ENCODE peak calls at places on chromosomes 1 and 21, in ten cellular contexts. One of them, this sample, is unnamed.
A peak's percentile ranks its signal among the peaks of the same experiment; 100 is the strongest.

GRCh38 chr1:21294266-21295058 is 4.2 kb upstream of the ECE1 start:
- DNase-seq in PC-3: peak; percentile 19
- DNase-seq in tibial nerve: no peak
- DNase-seq in right cardiac atrium: no peak
- DNase-seq in CD8-positive, alpha-beta T cell: peak; percentile 83
- DNase-seq in cardiac muscle cell: no peak
- DNase-seq in stomach: peak; percentile 71
- DNase-seq in lung: peak; percentile 42
- DNase-seq in ovary: no peak
- DNase-seq in psoas muscle: no peak
- DNase-seq in this sample: no peak

GRCh38 chr1:230067871-230068814 is 1.1 kb downstream of the GALNT2 start:
- DNase-seq in psoas muscle: peak; percentile 54
- DNase-seq in ovary: peak; percentile 59
- DNase-seq in PC-3: peak; percentile 41
- DNase-seq in lung: peak; percentile 38
- DNase-seq in right cardiac atrium: peak; percentile 36
- DNase-seq in stomach: peak; percentile 31
- DNase-seq in cardiac muscle cell: peak; percentile 36
- DNase-seq in tibial nerve: no peak
- DNase-seq in CD8-positive, alpha-beta T cell: peak; percentile 33
- DNase-seq in this sample: peak; percentile 46

GRCh38 chr1:27144920-27145661 is 9.8 kb downstream of the SLC9A1 start:
- DNase-seq in tibial nerve: no peak
- DNase-seq in right cardiac atrium: no peak
- DNase-seq in CD8-positive, alpha-beta T cell: no peak
- DNase-seq in psoas muscle: no peak
- DNase-seq in cardiac muscle cell: peak; percentile 70
- DNase-seq in lung: no peak
- DNase-seq in stomach: peak; percentile 73
- DNase-seq in PC-3: no peak
- DNase-seq in ovary: no peak
- DNase-seq in this sample: peak; percentile 47

GRCh38 chr21:33660406-33660805 is 18.1 kb downstream of the ITSN1 start:
- DNase-seq in lung: no peak
- DNase-seq in psoas muscle: no peak
- DNase-seq in ovary: no peak
- DNase-seq in cardiac muscle cell: peak; percentile 62
- DNase-seq in PC-3: no peak
- DNase-seq in right cardiac atrium: no peak
- DNase-seq in stomach: no peak
- DNase-seq in CD8-positive, alpha-beta T cell: no peak
- DNase-seq in tibial nerve: no peak
- DNase-seq in this sample: no peak

GRCh38 chr1:152878042-152878441 is at the start of gene SMCP:
- DNase-seq in psoas muscle: no peak
- DNase-seq in cardiac muscle cell: no peak
- DNase-seq in tibial nerve: no peak
- DNase-seq in lung: no peak
- DNase-seq in CD8-positive, alpha-beta T cell: no peak
- DNase-seq in ovary: no peak
- DNase-seq in PC-3: peak; percentile 39
- DNase-seq in right cardiac atrium: no peak
- DNase-seq in stomach: no peak
- DNase-seq in this sample: peak; percentile 37

GRCh38 chr1:25707280-25708016 is 90.9 kb downstream of the MAN1C1 start:
- DNase-seq in stomach: no peak
- DNase-seq in ovary: no peak
- DNase-seq in lung: no peak
- DNase-seq in psoas muscle: no peak
- DNase-seq in PC-3: peak; percentile 57
- DNase-seq in right cardiac atrium: no peak
- DNase-seq in tibial nerve: no peak
- DNase-seq in CD8-positive, alpha-beta T cell: no peak
- DNase-seq in cardiac muscle cell: no peak
- DNase-seq in this sample: peak; percentile 35

GRCh38 chr1:209728466-209728865 is 23.8 kb downstream of the HSD11B1 start:
- DNase-seq in stomach: no peak
- DNase-seq in CD8-positive, alpha-beta T cell: no peak
- DNase-seq in lung: no peak
- DNase-seq in tibial nerve: no peak
- DNase-seq in right cardiac atrium: no peak
- DNase-seq in psoas muscle: no peak
- DNase-seq in cardiac muscle cell: no peak
- DNase-seq in PC-3: no peak
- DNase-seq in ovary: no peak
- DNase-seq in this sample: no peak

GRCh38 chr1:150563340-150564038 is 14.3 kb downstream of the ADAMTSL4 start:
- DNase-seq in CD8-positive, alpha-beta T cell: peak; percentile 59
- DNase-seq in cardiac muscle cell: peak; percentile 56
- DNase-seq in tibial nerve: no peak
- DNase-seq in psoas muscle: no peak
- DNase-seq in right cardiac atrium: peak; percentile 67
- DNase-seq in PC-3: peak; percentile 48
- DNase-seq in lung: peak; percentile 85
- DNase-seq in ovary: peak; percentile 72
- DNase-seq in stomach: peak; percentile 90
- DNase-seq in this sample: peak; percentile 53

GRCh38 chr21:35051287-35051818 is 2.3 kb upstream of the RUNX1 start:
- DNase-seq in psoas muscle: peak; percentile 88
- DNase-seq in stomach: peak; percentile 89
- DNase-seq in tibial nerve: peak; percentile 62
- DNase-seq in lung: peak; percentile 92
- DNase-seq in cardiac muscle cell: peak; percentile 95
- DNase-seq in CD8-positive, alpha-beta T cell: peak; percentile 83
- DNase-seq in right cardiac atrium: peak; percentile 91
- DNase-seq in ovary: no peak
- DNase-seq in PC-3: peak; percentile 97
- DNase-seq in this sample: peak; percentile 11

GRCh38 chr1:147245129-147245528 is 2.6 kb downstream of the CHD1L start:
- DNase-seq in psoas muscle: no peak
- DNase-seq in stomach: no peak
- DNase-seq in right cardiac atrium: no peak
- DNase-seq in tibial nerve: no peak
- DNase-seq in PC-3: no peak
- DNase-seq in CD8-positive, alpha-beta T cell: no peak
- DNase-seq in lung: no peak
- DNase-seq in cardiac muscle cell: no peak
- DNase-seq in ovary: no peak
- DNase-seq in this sample: no peak

GRCh38 chr1:147246910-147247655 is 4.6 kb downstream of the CHD1L start:
- DNase-seq in CD8-positive, alpha-beta T cell: no peak
- DNase-seq in PC-3: no peak
- DNase-seq in right cardiac atrium: no peak
- DNase-seq in stomach: no peak
- DNase-seq in tibial nerve: no peak
- DNase-seq in psoas muscle: no peak
- DNase-seq in lung: no peak
- DNase-seq in cardiac muscle cell: no peak
- DNase-seq in ovary: no peak
- DNase-seq in this sample: no peak

GRCh38 chr1:147245586-147246021 is 3.1 kb downstream of the CHD1L start:
- DNase-seq in tibial nerve: no peak
- DNase-seq in psoas muscle: no peak
- DNase-seq in stomach: no peak
- DNase-seq in CD8-positive, alpha-beta T cell: no peak
- DNase-seq in cardiac muscle cell: no peak
- DNase-seq in lung: no peak
- DNase-seq in right cardiac atrium: no peak
- DNase-seq in PC-3: peak; percentile 37
- DNase-seq in ovary: no peak
- DNase-seq in this sample: no peak

GRCh38 chr1:147246044-147246690 is 3.7 kb downstream of the CHD1L start:
- DNase-seq in tibial nerve: no peak
- DNase-seq in psoas muscle: no peak
- DNase-seq in lung: no peak
- DNase-seq in PC-3: no peak
- DNase-seq in stomach: no peak
- DNase-seq in cardiac muscle cell: no peak
- DNase-seq in CD8-positive, alpha-beta T cell: no peak
- DNase-seq in ovary: no peak
- DNase-seq in right cardiac atrium: no peak
- DNase-seq in this sample: no peak

GRCh38 chr1:147247656-147248238 is 5.3 kb downstream of the CHD1L start:
- DNase-seq in cardiac muscle cell: peak; percentile 23
- DNase-seq in ovary: no peak
- DNase-seq in PC-3: no peak
- DNase-seq in right cardiac atrium: no peak
- DNase-seq in CD8-positive, alpha-beta T cell: no peak
- DNase-seq in lung: no peak
- DNase-seq in psoas muscle: no peak
- DNase-seq in stomach: no peak
- DNase-seq in tibial nerve: no peak
- DNase-seq in this sample: no peak
- H3K4me1 ChIP-seq in cardiac muscle cell: peaks cover 20% of the 10 kb centered on the region
- H3K4me1 ChIP-seq in ovary: peaks cover 1% of the 10 kb centered on the region
- H3K4me1 ChIP-seq in PC-3: peaks cover 24% of the 10 kb centered on the region
- H3K4me1 ChIP-seq in right cardiac atrium: peaks cover 2% of the 10 kb centered on the region
- H3K4me1 ChIP-seq in CD8-positive, alpha-beta T cell: peaks cover 26% of the 10 kb centered on the region
- H3K4me1 ChIP-seq in lung: peaks cover 10% of the 10 kb centered on the region
- H3K4me1 ChIP-seq in psoas muscle: peaks cover 25% of the 10 kb centered on the region
- H3K4me1 ChIP-seq in stomach: peaks cover 6% of the 10 kb centered on the region
- H3K4me1 ChIP-seq in tibial nerve: no peaks in the 10 kb centered on the region
- H3K4me1 ChIP-seq in this sample: no peaks in the 10 kb centered on the region

GRCh38 chr1:107018445-107018844 is 38.0 kb upstream of the PRMT6 start:
- DNase-seq in PC-3: no peak
- DNase-seq in psoas muscle: no peak
- DNase-seq in tibial nerve: no peak
- DNase-seq in right cardiac atrium: no peak
- DNase-seq in lung: no peak
- DNase-seq in ovary: no peak
- DNase-seq in CD8-positive, alpha-beta T cell: no peak
- DNase-seq in cardiac muscle cell: no peak
- DNase-seq in stomach: no peak
- DNase-seq in this sample: no peak
- H3K4me1 ChIP-seq in PC-3: peaks cover 9% of the 10 kb centered on the region
- H3K4me1 ChIP-seq in psoas muscle: no peaks in the 10 kb centered on the region
- H3K4me1 ChIP-seq in tibial nerve: no peaks in the 10 kb centered on the region
- H3K4me1 ChIP-seq in right cardiac atrium: no peaks in the 10 kb centered on the region
- H3K4me1 ChIP-seq in lung: no peaks in the 10 kb centered on the region
- H3K4me1 ChIP-seq in ovary: no peaks in the 10 kb centered on the region
- H3K4me1 ChIP-seq in CD8-positive, alpha-beta T cell: no peaks in the 10 kb centered on the region
- H3K4me1 ChIP-seq in cardiac muscle cell: no peaks in the 10 kb centered on the region
- H3K4me1 ChIP-seq in stomach: no peaks in the 10 kb centered on the region
- H3K4me1 ChIP-seq in this sample: no peaks in the 10 kb centered on the region

GRCh38 chr1:234720709-234721436 is 110.9 kb upstream of the IRF2BP2 start:
- DNase-seq in psoas muscle: no peak
- DNase-seq in cardiac muscle cell: no peak
- DNase-seq in lung: no peak
- DNase-seq in PC-3: no peak
- DNase-seq in right cardiac atrium: no peak
- DNase-seq in stomach: no peak
- DNase-seq in ovary: no peak
- DNase-seq in CD8-positive, alpha-beta T cell: no peak
- DNase-seq in tibial nerve: no peak
- DNase-seq in this sample: no peak

GRCh38 chr1:234721476-234722266 is 111.7 kb upstream of the IRF2BP2 start:
- DNase-seq in tibial nerve: peak; percentile 93
- DNase-seq in stomach: peak; percentile 78
- DNase-seq in ovary: peak; percentile 77
- DNase-seq in PC-3: no peak
- DNase-seq in CD8-positive, alpha-beta T cell: no peak
- DNase-seq in psoas muscle: no peak
- DNase-seq in lung: peak; percentile 57
- DNase-seq in cardiac muscle cell: peak; percentile 98
- DNase-seq in right cardiac atrium: peak; percentile 74
- DNase-seq in this sample: no peak

GRCh38 chr1:234722904-234723588 is 113.1 kb upstream of the IRF2BP2 start:
- DNase-seq in ovary: peak; percentile 63
- DNase-seq in cardiac muscle cell: peak; percentile 92
- DNase-seq in lung: peak; percentile 64
- DNase-seq in psoas muscle: peak; percentile 78
- DNase-seq in tibial nerve: peak; percentile 76
- DNase-seq in stomach: peak; percentile 68
- DNase-seq in PC-3: peak; percentile 73
- DNase-seq in CD8-positive, alpha-beta T cell: peak; percentile 53
- DNase-seq in right cardiac atrium: peak; percentile 82
- DNase-seq in this sample: peak; percentile 58

GRCh38 chr1:234724517-234725176 is 114.7 kb upstream of the IRF2BP2 start:
- DNase-seq in psoas muscle: peak; percentile 62
- DNase-seq in tibial nerve: no peak
- DNase-seq in stomach: peak; percentile 82
- DNase-seq in ovary: peak; percentile 85
- DNase-seq in CD8-positive, alpha-beta T cell: peak; percentile 29
- DNase-seq in PC-3: no peak
- DNase-seq in right cardiac atrium: peak; percentile 82
- DNase-seq in cardiac muscle cell: no peak
- DNase-seq in lung: peak; percentile 69
- DNase-seq in this sample: peak; percentile 78

GRCh38 chr1:234722267-234722704 is 112.3 kb upstream of the IRF2BP2 start:
- DNase-seq in stomach: no peak
- DNase-seq in cardiac muscle cell: no peak
- DNase-seq in tibial nerve: no peak
- DNase-seq in CD8-positive, alpha-beta T cell: no peak
- DNase-seq in psoas muscle: no peak
- DNase-seq in PC-3: no peak
- DNase-seq in ovary: no peak
- DNase-seq in lung: no peak
- DNase-seq in right cardiac atrium: peak; percentile 47
- DNase-seq in this sample: no peak
- H3K4me1 ChIP-seq in stomach: peaks cover 90% of the 10 kb centered on the region
- H3K4me1 ChIP-seq in cardiac muscle cell: peaks cover 81% of the 10 kb centered on the region
- H3K4me1 ChIP-seq in tibial nerve: peaks cover 10% of the 10 kb centered on the region
- H3K4me1 ChIP-seq in CD8-positive, alpha-beta T cell: peaks cover 38% of the 10 kb centered on the region
- H3K4me1 ChIP-seq in psoas muscle: peaks cover 84% of the 10 kb centered on the region
- H3K4me1 ChIP-seq in PC-3: peaks cover 52% of the 10 kb centered on the region
- H3K4me1 ChIP-seq in ovary: peaks cover 54% of the 10 kb centered on the region
- H3K4me1 ChIP-seq in lung: peaks cover 52% of the 10 kb centered on the region
- H3K4me1 ChIP-seq in right cardiac atrium: peaks cover 47% of the 10 kb centered on the region
- H3K4me1 ChIP-seq in this sample: peaks cover 62% of the 10 kb centered on the region

GRCh38 chr1:228781161-228781771 is 46.0 kb downstream of the RHOU start:
- DNase-seq in PC-3: no peak
- DNase-seq in lung: peak; percentile 69
- DNase-seq in stomach: no peak
- DNase-seq in ovary: no peak
- DNase-seq in CD8-positive, alpha-beta T cell: no peak
- DNase-seq in psoas muscle: no peak
- DNase-seq in right cardiac atrium: peak; percentile 38
- DNase-seq in tibial nerve: no peak
- DNase-seq in cardiac muscle cell: peak; percentile 89
- DNase-seq in this sample: peak; percentile 85

GRCh38 chr1:228782662-228783414 is 47.6 kb downstream of the RHOU start:
- DNase-seq in psoas muscle: no peak
- DNase-seq in CD8-positive, alpha-beta T cell: no peak
- DNase-seq in tibial nerve: no peak
- DNase-seq in ovary: no peak
- DNase-seq in cardiac muscle cell: peak; percentile 75
- DNase-seq in PC-3: peak; percentile 20
- DNase-seq in lung: no peak
- DNase-seq in stomach: peak; percentile 52
- DNase-seq in right cardiac atrium: no peak
- DNase-seq in this sample: no peak

GRCh38 chr1:228783415-228784045 is 48.3 kb downstream of the RHOU start:
- DNase-seq in lung: no peak
- DNase-seq in psoas muscle: no peak
- DNase-seq in ovary: no peak
- DNase-seq in PC-3: no peak
- DNase-seq in stomach: no peak
- DNase-seq in right cardiac atrium: no peak
- DNase-seq in CD8-positive, alpha-beta T cell: no peak
- DNase-seq in tibial nerve: no peak
- DNase-seq in cardiac muscle cell: peak; percentile 46
- DNase-seq in this sample: no peak

GRCh38 chr1:228784191-228784590 is 48.9 kb downstream of the RHOU start:
- DNase-seq in lung: no peak
- DNase-seq in cardiac muscle cell: no peak
- DNase-seq in PC-3: no peak
- DNase-seq in psoas muscle: no peak
- DNase-seq in stomach: no peak
- DNase-seq in ovary: no peak
- DNase-seq in CD8-positive, alpha-beta T cell: no peak
- DNase-seq in right cardiac atrium: no peak
- DNase-seq in tibial nerve: no peak
- DNase-seq in this sample: no peak

GRCh38 chr1:228781801-228782661 is 46.8 kb downstream of the RHOU start:
- DNase-seq in psoas muscle: no peak
- DNase-seq in PC-3: no peak
- DNase-seq in CD8-positive, alpha-beta T cell: no peak
- DNase-seq in cardiac muscle cell: no peak
- DNase-seq in tibial nerve: no peak
- DNase-seq in lung: no peak
- DNase-seq in right cardiac atrium: no peak
- DNase-seq in ovary: no peak
- DNase-seq in stomach: no peak
- DNase-seq in this sample: no peak
- H3K4me1 ChIP-seq in psoas muscle: peaks cover 13% of the 10 kb centered on the region
- H3K4me1 ChIP-seq in PC-3: no peaks in the 10 kb centered on the region
- H3K4me1 ChIP-seq in CD8-positive, alpha-beta T cell: no peaks in the 10 kb centered on the region
- H3K4me1 ChIP-seq in cardiac muscle cell: no peaks in the 10 kb centered on the region
- H3K4me1 ChIP-seq in tibial nerve: no peaks in the 10 kb centered on the region
- H3K4me1 ChIP-seq in lung: no peaks in the 10 kb centered on the region
- H3K4me1 ChIP-seq in right cardiac atrium: peaks cover 9% of the 10 kb centered on the region
- H3K4me1 ChIP-seq in ovary: no peaks in the 10 kb centered on the region
- H3K4me1 ChIP-seq in stomach: no peaks in the 10 kb centered on the region
- H3K4me1 ChIP-seq in this sample: peaks cover 25% of the 10 kb centered on the region

This sample was measured in BE2C.